ENCODE peak calls at places on chromosomes 7 and 10, in five cellular contexts. One of them, this sample, is unnamed.

GRCh38 chr10:43815486-43815885 is 166.8 kb upstream of the ZNF32 start:
- DNase-seq in HuH-7: no peak
- DNase-seq in iris pigment epithelial cell: no peak
- DNase-seq in NCI-H1436: no peak
- DNase-seq in CD8-positive, alpha-beta T cell: no peak
- DNase-seq in this sample: no peak

GRCh38 chr7:43307522-43307921 is 195.1 kb downstream of the HECW1 start:
- DNase-seq in HuH-7: no peak
- DNase-seq in iris pigment epithelial cell: no peak
- DNase-seq in NCI-H1436: no peak
- DNase-seq in CD8-positive, alpha-beta T cell: no peak
- DNase-seq in this sample: no peak

GRCh38 chr7:20964214-20964613 is 177.5 kb upstream of the SP8 start:
- DNase-seq in HuH-7: no peak
- DNase-seq in iris pigment epithelial cell: no peak
- DNase-seq in NCI-H1436: peak
- DNase-seq in CD8-positive, alpha-beta T cell: no peak
- DNase-seq in this sample: no peak

GRCh38 chr10:102119417-102120141 is 589 bp downstream of the LDB1 start:
- DNase-seq in HuH-7: peak
- DNase-seq in iris pigment epithelial cell: peak
- DNase-seq in NCI-H1436: peak
- DNase-seq in CD8-positive, alpha-beta T cell: peak
- DNase-seq in this sample: peak

GRCh38 chr10:52631146-52631545 is 141.4 kb downstream of the MBL2 start:
- DNase-seq in HuH-7: no peak
- DNase-seq in iris pigment epithelial cell: no peak
- DNase-seq in NCI-H1436: no peak
- DNase-seq in CD8-positive, alpha-beta T cell: no peak
- DNase-seq in this sample: no peak

GRCh38 chr7:134368851-134369533 is 52.3 kb upstream of the SLC35B4 start:
- DNase-seq in HuH-7: no peak
- DNase-seq in iris pigment epithelial cell: peak
- DNase-seq in NCI-H1436: no peak
- DNase-seq in CD8-positive, alpha-beta T cell: no peak
- DNase-seq in this sample: no peak

GRCh38 chr7:70093496-70093895 is 495.2 kb downstream of the AUTS2 start:
- DNase-seq in HuH-7: no peak
- DNase-seq in iris pigment epithelial cell: peak
- DNase-seq in NCI-H1436: peak
- DNase-seq in CD8-positive, alpha-beta T cell: no peak
- DNase-seq in this sample: no peak

GRCh38 chr10:22911889-22912762 is 15.7 kb upstream of the ARMC3 start:
- DNase-seq in HuH-7: no peak
- DNase-seq in iris pigment epithelial cell: peak
- DNase-seq in NCI-H1436: peak
- DNase-seq in CD8-positive, alpha-beta T cell: no peak
- DNase-seq in this sample: no peak

GRCh38 chr10:132397671-132398565 is 918 bp downstream of the PWWP2B start:
- DNase-seq in HuH-7: peak
- DNase-seq in iris pigment epithelial cell: peak
- DNase-seq in NCI-H1436: no peak
- DNase-seq in CD8-positive, alpha-beta T cell: peak
- DNase-seq in this sample: no peak

GRCh38 chr10:116721991-116722392 is 20.4 kb downstream of the HSPA12A start:
- DNase-seq in HuH-7: no peak
- DNase-seq in iris pigment epithelial cell: no peak
- DNase-seq in NCI-H1436: no peak
- DNase-seq in CD8-positive, alpha-beta T cell: no peak
- DNase-seq in this sample: no peak

GRCh38 chr10:123565691-123566660 is 100.2 kb upstream of the GPR26 start:
- DNase-seq in HuH-7: no peak
- DNase-seq in iris pigment epithelial cell: no peak
- DNase-seq in NCI-H1436: no peak
- DNase-seq in CD8-positive, alpha-beta T cell: no peak
- DNase-seq in this sample: no peak

GRCh38 chr10:12438914-12439692 is 89.8 kb downstream of the CAMK1D start:
- DNase-seq in HuH-7: no peak
- DNase-seq in iris pigment epithelial cell: no peak
- DNase-seq in NCI-H1436: no peak
- DNase-seq in CD8-positive, alpha-beta T cell: no peak
- DNase-seq in this sample: no peak

GRCh38 chr10:78045237-78045636 is 11.6 kb downstream of the RPS24 start:
- DNase-seq in HuH-7: no peak
- DNase-seq in iris pigment epithelial cell: no peak
- DNase-seq in NCI-H1436: no peak
- DNase-seq in CD8-positive, alpha-beta T cell: no peak
- DNase-seq in this sample: no peak

GRCh38 chr10:29658984-29659769 is 24.4 kb upstream of the SVIL start:
- DNase-seq in HuH-7: peak
- DNase-seq in iris pigment epithelial cell: peak
- DNase-seq in NCI-H1436: peak
- DNase-seq in CD8-positive, alpha-beta T cell: peak
- DNase-seq in this sample: peak

GRCh38 chr7:33720870-33721269 is 184.5 kb upstream of the BMPER start:
- DNase-seq in HuH-7: no peak
- DNase-seq in iris pigment epithelial cell: no peak
- DNase-seq in NCI-H1436: no peak
- DNase-seq in CD8-positive, alpha-beta T cell: no peak
- DNase-seq in this sample: no peak

GRCh38 chr7:45157653-45158401 is at the start of gene RAMP3:
- DNase-seq in HuH-7: no peak
- DNase-seq in iris pigment epithelial cell: no peak
- DNase-seq in NCI-H1436: no peak
- DNase-seq in CD8-positive, alpha-beta T cell: no peak
- DNase-seq in this sample: no peak

This sample was measured in immature natural killer cell.